ENCODE peak calls at places on chromosomes 2 and 18, in eight cellular contexts. C is cardiac fibroblast, A is upper lobe of left lung, F is IMR-90, K is astrocyte of the spinal cord, B is psoas muscle, M is PC-9, T is HFF-Myc. W is an unnamed sample.

GRCh38 chr2:102369866-102370265 is 14.3 kb downstream of the IL18R1 start:
- DNase-seq in C (no peak), A (no peak), F (no peak), K (no peak), B (no peak), M (no peak), T (no peak), W (no peak)

GRCh38 chr2:23597687-23598086 is 212.7 kb downstream of the KLHL29 start:
- DNase-seq in C (no peak), A (no peak), F (no peak), K (no peak), B (no peak), M (no peak), T (no peak), W (no peak)

GRCh38 chr18:72155327-72155726 is 388.8 kb downstream of the CBLN2 start:
- DNase-seq in C (no peak), A (no peak), F (no peak), K (peak; percentile 33), B (no peak), M (no peak), T (no peak), W (no peak)

GRCh38 chr18:13131241-13131640 is 87.3 kb upstream of the LDLRAD4 start:
- DNase-seq in C (no peak), A (no peak), F (no peak), K (no peak), B (no peak), M (no peak), T (peak; percentile 17), W (no peak)

GRCh38 chr2:199118701-199119241 is 339.0 kb downstream of the SATB2 start:
- DNase-seq in C (no peak), A (no peak), F (no peak), K (no peak), B (no peak), M (no peak), T (no peak), W (no peak)

GRCh38 chr2:108367776-108368175 is 10.0 kb upstream of the SULT1C4 start:
- DNase-seq in C (no peak), A (no peak), F (no peak), K (peak; percentile 20), B (no peak), M (no peak), T (no peak), W (no peak)

GRCh38 chr2:109348645-109349554 is 219.9 kb downstream of the SH3RF3 start:
- DNase-seq in C (no peak), A (no peak), F (no peak), K (no peak), B (no peak), M (no peak), T (no peak), W (no peak)

GRCh38 chr2:133774675-133775005 is 206.4 kb upstream of the NCKAP5 start:
- DNase-seq in C (no peak), A (no peak), F (no peak), K (peak; percentile 53), B (no peak), M (no peak), T (no peak), W (no peak)

GRCh38 chr2:177692828-177693269 is 300.3 kb downstream of the AGPS start:
- DNase-seq in C (no peak), A (no peak), F (no peak), K (no peak), B (no peak), M (peak; percentile 11), T (no peak), W (no peak)

GRCh38 chr18:55663891-55664290 is 75.9 kb upstream of the TCF4 start:
- DNase-seq in C (no peak), A (no peak), F (no peak), K (no peak), B (no peak), M (no peak), T (no peak), W (no peak)

GRCh38 chr2:42074661-42075060 is 26.8 kb downstream of the PKDCC start:
- DNase-seq in C (peak; percentile 49), A (no peak), F (no peak), K (no peak), B (no peak), M (no peak), T (no peak), W (no peak)

GRCh38 chr2:100245681-100246080 is 76.6 kb downstream of the LONRF2 start:
- DNase-seq in C (no peak), A (no peak), F (no peak), K (no peak), B (no peak), M (no peak), T (no peak), W (no peak)

GRCh38 chr2:199160677-199161465 is 296.9 kb downstream of the SATB2 start:
- DNase-seq in C (peak; percentile 80), A (no peak), F (peak; percentile 89), K (peak; percentile 78), B (no peak), M (no peak), T (peak; percentile 52), W (no peak)

GRCh38 chr18:78638889-78639596 is 340.6 kb upstream of the SALL3 start:
- DNase-seq in C (no peak), A (no peak), F (no peak), K (no peak), B (no peak), M (no peak), T (no peak), W (no peak)

GRCh38 chr18:33205777-33206176 is 234.7 kb downstream of the CCDC178 start:
- DNase-seq in C (no peak), A (no peak), F (no peak), K (no peak), B (no peak), M (no peak), T (no peak), W (no peak)

GRCh38 chr2:27421660-27422250 is 6.7 kb upstream of the NRBP1 start:
- DNase-seq in C (no peak), A (no peak), F (no peak), K (no peak), B (no peak), M (no peak), T (no peak), W (no peak)

GRCh38 chr18:61333746-61334490 is 688 bp downstream of the CDH20 start:
- DNase-seq in C (peak; percentile 22), A (no peak), F (no peak), K (peak; percentile 29), B (no peak), M (no peak), T (no peak), W (no peak)

GRCh38 chr2:216695401-216695821 is at the start of gene IGFBP5:
- DNase-seq in C (peak; percentile 68), A (peak; percentile 47), F (peak; percentile 94), K (peak; percentile 89), B (peak; percentile 97), M (peak; percentile 43), T (peak; percentile 67), W (no peak)

GRCh38 chr2:65177754-65178442 is 48.0 kb upstream of the RAB1A start:
- DNase-seq in C (no peak), A (no peak), F (no peak), K (peak; percentile 22), B (no peak), M (no peak), T (no peak), W (no peak)

GRCh38 chr2:10678225-10678624 is 11.6 kb downstream of the NOL10 start:
- DNase-seq in C (no peak), A (no peak), F (no peak), K (no peak), B (no peak), M (no peak), T (no peak), W (no peak)

DNA sequence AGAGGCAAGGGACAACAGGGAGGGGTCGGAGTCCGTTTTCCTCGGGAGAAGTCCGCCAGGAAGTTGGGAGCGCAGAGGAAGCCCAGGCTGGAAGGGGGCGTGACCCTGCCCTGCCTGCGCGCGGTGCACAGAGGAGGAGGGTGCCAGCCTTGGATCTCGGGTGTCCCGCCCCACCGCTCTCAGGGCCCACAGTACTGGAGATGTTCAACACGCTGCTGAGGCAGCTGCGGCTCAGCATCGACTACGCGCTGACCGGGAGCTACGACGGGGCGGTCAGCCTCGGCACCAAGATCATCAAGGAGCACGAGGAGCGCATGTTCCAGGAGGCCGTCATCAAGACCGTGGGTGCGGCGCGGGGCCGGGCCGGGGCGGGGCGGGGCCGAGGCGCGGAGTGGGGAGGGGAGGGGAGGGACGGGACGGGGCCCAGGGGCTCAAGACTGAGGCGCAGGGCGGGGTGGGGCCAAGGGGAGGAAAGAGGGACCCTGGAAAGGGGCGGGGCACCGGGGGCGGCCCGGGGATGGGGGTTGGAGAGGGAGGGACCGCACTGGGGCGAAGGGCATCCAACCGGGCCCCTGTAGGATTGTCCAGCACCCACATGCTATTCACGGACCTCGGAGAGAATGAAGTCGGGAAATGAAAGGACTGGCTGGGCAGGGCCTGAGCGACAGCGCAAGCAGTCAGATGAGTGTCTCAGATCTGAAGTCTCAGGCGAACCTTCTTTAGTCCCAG is 36.6 kb downstream of the POMC start:
- DNase-seq in C (peak; percentile 10), A (no peak), F (no peak), K (no peak), B (peak; percentile 58), M (no peak), T (no peak), W (no peak)
- H3K4me3 ChIP-seq in C (peak overlapping the region; percentile 11), A (peak overlapping the region; percentile 37), F (no peak overlapping the region), K (no peak overlapping the region), B (peak overlapping the region; percentile 34), M (no peak overlapping the region), T (no peak overlapping the region), W (no peak overlapping the region)

DNA sequence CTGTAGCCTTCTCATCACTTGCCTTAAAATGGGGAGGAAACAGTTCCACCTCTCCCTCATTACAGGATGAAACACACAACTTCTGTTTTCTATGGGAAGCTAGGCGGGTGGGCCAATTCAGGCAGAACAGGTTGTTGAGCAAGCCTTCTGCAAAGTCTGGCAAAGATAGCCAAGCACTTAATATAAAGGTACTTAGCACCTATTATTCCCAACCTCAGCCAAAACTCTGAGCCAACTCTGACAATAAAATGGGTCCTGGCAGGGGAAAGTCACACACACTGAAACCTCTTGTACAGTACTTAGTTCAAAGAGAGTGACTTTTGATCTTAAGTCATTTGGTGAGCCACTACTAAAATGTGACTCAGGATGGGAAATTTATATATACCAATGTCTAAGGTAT is 15.8 kb upstream of the SOCS6 start:
- DNase-seq in C (no peak), A (peak; percentile 48), F (no peak), K (no peak), B (no peak), M (no peak), T (no peak), W (no peak)
- H3K4me3 ChIP-seq in C (no peak overlapping the region), A (no peak overlapping the region), F (no peak overlapping the region), K (no peak overlapping the region), B (no peak overlapping the region), M (no peak overlapping the region), T (no peak overlapping the region), W (no peak overlapping the region)

GRCh38 chr2:45567288-45567963 is 43.6 kb downstream of the SRBD1 start:
- DNase-seq in C (no peak), A (no peak), F (no peak), K (no peak), B (no peak), M (no peak), T (no peak), W (peak; percentile 20)
- H3K4me3 ChIP-seq in C (no peak overlapping the region), A (peak overlapping the region; percentile 32), F (no peak overlapping the region), K (no peak overlapping the region), B (peak overlapping the region; percentile 31), M (no peak overlapping the region), T (no peak overlapping the region), W (peak overlapping the region; percentile 65)

DNA sequence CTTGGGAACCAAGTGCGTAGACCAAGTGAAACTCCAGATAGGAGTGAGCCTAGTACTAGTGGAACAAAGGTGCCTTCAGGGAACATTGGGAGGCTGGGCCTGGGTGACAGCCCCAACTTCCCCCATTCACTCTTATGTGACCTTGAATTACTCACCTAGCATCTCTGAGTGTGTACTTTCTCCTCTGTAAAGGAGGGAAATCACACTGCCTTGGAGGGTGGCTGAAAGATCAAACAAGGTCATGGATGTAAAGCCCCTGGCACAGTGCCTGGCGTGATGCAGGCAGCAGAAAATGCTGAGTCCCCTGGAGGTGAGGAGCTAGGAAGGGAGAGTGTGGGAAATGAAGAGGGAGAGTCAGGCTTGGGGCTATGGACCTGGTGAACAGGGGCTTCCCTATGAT is 45.9 kb downstream of the MARCO start:
- DNase-seq in C (no peak), A (peak; percentile 12), F (no peak), K (no peak), B (no peak), M (no peak), T (no peak), W (no peak)
- H3K4me3 ChIP-seq in C (no peak overlapping the region), A (no peak overlapping the region), F (no peak overlapping the region), K (no peak overlapping the region), B (no peak overlapping the region), M (no peak overlapping the region), T (no peak overlapping the region), W (no peak overlapping the region)

W was measured in SK-N-MC.